ENCODE peak calls at places on chromosomes 3 and 15, in six cellular contexts. T, G, W, S, O and V are unnamed samples.

GRCh38 chr15:65395567-65396185 is 17.9 kb upstream of the IGDCC3 start:
- DNase-seq in T (no peak), G (no peak), W (no peak), S (no peak), O (no peak), V (no peak)

GRCh38 chr15:71752604-71753289 is 57.6 kb upstream of the NR2E3 start:
- DNase-seq in T (peak), G (no peak), W (peak), S (no peak), O (peak), V (peak)

GRCh38 chr3:108629974-108630373 is 40.5 kb downstream of the DZIP3 start:
- DNase-seq in T (no peak), G (no peak), W (no peak), S (no peak), O (no peak), V (no peak)

GRCh38 chr3:148601766-148602685 is 95.7 kb upstream of the AGTR1 start:
- DNase-seq in T (peak), G (no peak), W (no peak), S (no peak), O (no peak), V (no peak)

GRCh38 chr15:85691350-85692240 is 103.1 kb downstream of the KLHL25 start:
- DNase-seq in T (no peak), G (no peak), W (peak), S (no peak), O (no peak), V (no peak)

GRCh38 chr3:63043631-63044030 is 168.4 kb upstream of the CADPS start:
- DNase-seq in T (peak), G (no peak), W (no peak), S (no peak), O (no peak), V (no peak)

GRCh38 chr15:91104111-91104510 is 4.1 kb downstream of the SV2B start:
- DNase-seq in T (no peak), G (no peak), W (no peak), S (peak), O (no peak), V (no peak)

GRCh38 chr3:121232309-121233225 is 313.2 kb downstream of the POLQ start:
- DNase-seq in T (no peak), G (no peak), W (no peak), S (no peak), O (no peak), V (no peak)

GRCh38 chr15:68635142-68635541 is 56.3 kb downstream of the CORO2B start:
- DNase-seq in T (peak), G (no peak), W (peak), S (no peak), O (no peak), V (no peak)

GRCh38 chr15:59329570-59330350 is 42.9 kb downstream of the MYO1E start:
- DNase-seq in T (peak), G (no peak), W (no peak), S (peak), O (no peak), V (no peak)

GRCh38 chr3:172224560-172225214 is 185.3 kb downstream of the FNDC3B start:
- DNase-seq in T (no peak), G (no peak), W (no peak), S (no peak), O (no peak), V (no peak)

GRCh38 chr3:159458982-159459381 is 529.7 kb upstream of the IL12A start:
- DNase-seq in T (no peak), G (no peak), W (no peak), S (no peak), O (no peak), V (no peak)

GRCh38 chr15:25811481-25811906 is 51.6 kb downstream of the ATP10A start:
- DNase-seq in T (no peak), G (no peak), W (no peak), S (no peak), O (no peak), V (no peak)

GRCh38 chr3:110343376-110343775 is 728.2 kb upstream of the NECTIN3 start:
- DNase-seq in T (peak), G (no peak), W (no peak), S (no peak), O (no peak), V (no peak)